ENCODE peak calls at places on chromosomes 5 and 9, in four cellular contexts. T is K562, J is HL-60, I is GM12878. U is an unnamed sample.

GRCh38 chr9:137429546-137429890 is 6.3 kb downstream of the NOXA1 start:
- DNase-seq in T (no peak), J (no peak), I (no peak), U (no peak)

GRCh38 chr5:177447611-177448243 is 1.1 kb downstream of the PRR7 start:
- DNase-seq in T (no peak), J (peak), I (no peak), U (no peak)

GRCh38 chr9:130961511-130962300 is 22.7 kb upstream of the FIBCD1 start:
- DNase-seq in T (no peak), J (no peak), I (no peak), U (no peak)

GRCh38 chr9:137611623-137612609 is 6.4 kb downstream of the ARRDC1 start:
- DNase-seq in T (peak), J (no peak), I (no peak), U (no peak)

GRCh38 chr5:138935466-138935865 is 60.3 kb upstream of the LRRTM2 start:
- DNase-seq in T (no peak), J (no peak), I (no peak), U (no peak)

GRCh38 chr5:125657936-125658335 is 765.3 kb upstream of the GRAMD2B start:
- DNase-seq in T (no peak), J (no peak), I (no peak), U (no peak)

GRCh38 chr9:109560470-109561132 is 62.5 kb upstream of the PTPN3 start:
- DNase-seq in T (peak), J (no peak), I (no peak), U (no peak)

GRCh38 chr5:139837711-139838380 is 42.2 kb downstream of the PSD2 start:
- DNase-seq in T (no peak), J (no peak), I (no peak), U (no peak)

GRCh38 chr9:81686614-81687520 is 2.5 kb downstream of the TLE1 start:
- DNase-seq in T (no peak), J (no peak), I (no peak), U (peak)

GRCh38 chr5:120544043-120544442 is 79.9 kb downstream of the PRR16 start:
- DNase-seq in T (no peak), J (no peak), I (no peak), U (no peak)

GRCh38 chr5:143229896-143230675 is 173.4 kb downstream of the NR3C1 start:
- DNase-seq in T (no peak), J (no peak), I (peak), U (peak)

GRCh38 chr9:101514056-101514455 is 19.6 kb upstream of the RNF20 start:
- DNase-seq in T (no peak), J (no peak), I (no peak), U (no peak)

GRCh38 chr9:94908041-94908563 is 181.6 kb downstream of the AOPEP start:
- DNase-seq in T (no peak), J (no peak), I (no peak), U (no peak)

DNA sequence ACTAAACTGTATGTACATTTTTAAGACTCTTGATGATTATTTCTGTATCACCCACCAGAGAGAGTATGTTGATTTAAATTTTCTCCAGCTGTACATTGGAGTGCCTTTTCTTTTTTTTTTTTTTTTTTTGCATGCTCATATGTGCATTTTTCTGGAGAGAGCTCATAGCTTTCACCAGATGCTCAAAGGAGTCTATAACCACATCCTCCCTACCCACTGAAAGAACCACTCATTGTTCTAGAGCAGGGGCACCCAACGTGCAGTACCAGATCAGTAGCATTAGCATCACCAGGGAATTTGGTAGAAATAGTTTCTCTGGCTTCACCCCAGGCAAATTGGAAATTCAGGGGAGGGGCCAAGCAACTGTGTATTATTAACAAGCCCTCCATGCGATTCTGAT is 53.9 kb upstream of the TMEM171 start:
- DNase-seq in T (no peak), J (no peak), I (no peak), U (no peak)
- TF ChIP-seq SPI1 in T (no peak), J (no peak), I (no peak), U (no peak)

GRCh38 chr5:1757511-1757910 is 42.1 kb downstream of the MRPL36 start:
- DNase-seq in T (no peak), J (no peak), I (no peak), U (no peak)
- TF ChIP-seq SPI1 in T (no peak), J (no peak), I (no peak), U (no peak)

GRCh38 chr9:129949821-129950220 is 93.2 kb downstream of the FNBP1 start:
- DNase-seq in T (no peak), J (no peak), I (no peak), U (no peak)

GRCh38 chr9:129958771-129959170 is 84.2 kb downstream of the FNBP1 start:
- DNase-seq in T (no peak), J (no peak), I (no peak), U (no peak)

GRCh38 chr9:129952337-129952736 is 90.7 kb downstream of the FNBP1 start:
- DNase-seq in T (no peak), J (no peak), I (no peak), U (no peak)

GRCh38 chr9:129953736-129954135 is 89.3 kb downstream of the FNBP1 start:
- DNase-seq in T (no peak), J (no peak), I (no peak), U (no peak)

GRCh38 chr9:129954868-129955550 is 88.0 kb downstream of the FNBP1 start:
- DNase-seq in T (peak), J (peak), I (no peak), U (no peak)
- TF ChIP-seq SPI1 in T (peak), J (peak), I (no peak), U (no peak)

GRCh38 chr9:3894764-3895163 is 369.0 kb upstream of the RFX3 start:
- DNase-seq in T (no peak), J (no peak), I (no peak), U (no peak)
- TF ChIP-seq SPI1 in T (no peak), J (no peak), I (no peak), U (no peak)

GRCh38 chr9:23648651-23649050 is 177.4 kb downstream of the ELAVL2 start:
- DNase-seq in T (no peak), J (no peak), I (no peak), U (no peak)

GRCh38 chr9:23651051-23651450 is 175.0 kb downstream of the ELAVL2 start:
- DNase-seq in T (no peak), J (no peak), I (no peak), U (no peak)
- TF ChIP-seq SPI1 in T (no peak), J (no peak), I (no peak), U (no peak)

GRCh38 chr5:93401844-93402243 is 179.2 kb downstream of the NR2F1-AS1 start:
- DNase-seq in T (no peak), J (no peak), I (no peak), U (no peak)
- TF ChIP-seq SPI1 in T (no peak), J (no peak), I (no peak), U (no peak)

DNA sequence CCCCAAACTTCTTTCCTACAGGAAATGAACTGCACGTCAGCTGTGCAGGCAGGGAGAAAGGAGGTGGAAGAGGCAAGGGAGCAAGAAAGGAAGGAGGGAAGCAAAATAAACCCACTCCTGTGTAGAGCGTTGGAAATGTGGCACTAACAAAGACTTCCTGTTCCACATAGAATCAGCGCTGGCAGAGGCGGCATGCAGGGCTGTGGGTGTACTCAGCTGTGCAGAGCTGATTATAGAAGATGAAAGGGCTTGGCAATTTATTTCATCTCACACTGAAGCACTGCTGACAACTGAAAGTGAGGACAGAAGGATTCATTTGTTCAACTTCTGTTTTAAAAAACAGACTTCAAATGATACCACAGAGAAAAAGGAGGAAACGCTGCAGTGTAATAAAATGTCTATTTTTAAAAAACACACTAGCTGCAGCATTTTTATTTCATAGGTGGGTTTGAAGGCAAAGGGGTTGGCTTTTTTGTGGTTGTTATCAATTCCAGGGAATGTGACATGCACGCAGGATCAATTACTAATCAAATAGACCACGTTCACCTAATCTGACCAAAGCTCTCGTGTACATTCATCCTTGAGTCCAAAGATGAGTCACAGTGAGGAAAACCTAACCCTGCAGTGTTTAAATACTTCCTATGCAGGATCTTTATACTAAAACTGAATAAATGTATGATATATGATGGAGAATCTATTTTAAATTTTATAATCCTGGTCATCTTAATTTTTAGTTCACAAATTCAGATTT is 583.5 kb downstream of the ZNF608 start:
- DNase-seq in T (no peak), J (no peak), I (no peak), U (no peak)
- TF ChIP-seq SPI1 in T (no peak), J (no peak), I (no peak), U (no peak)

GRCh38 chr5:16841416-16841815 is 94.7 kb downstream of the MYO10 start:
- DNase-seq in T (no peak), J (no peak), I (no peak), U (no peak)
- TF ChIP-seq SPI1 in T (no peak), J (no peak), I (no peak), U (no peak)

GRCh38 chr5:154652746-154653417 is 102.3 kb upstream of the LARP1 start:
- DNase-seq in T (peak), J (no peak), I (no peak), U (no peak)
- TF ChIP-seq SPI1 in T (no peak), J (no peak), I (no peak), U (no peak)

GRCh38 chr5:72821776-72822175 is 5.3 kb downstream of the TNPO1 start:
- DNase-seq in T (no peak), J (no peak), I (no peak), U (no peak)

GRCh38 chr5:72816297-72817075 is at the start of gene TNPO1:
- DNase-seq in T (peak), J (peak), I (peak), U (peak)

GRCh38 chr5:72817076-72817476 is 615 bp downstream of the TNPO1 start:
- DNase-seq in T (peak), J (no peak), I (no peak), U (peak)

GRCh38 chr5:72817639-72818266 is 1.3 kb downstream of the TNPO1 start:
- DNase-seq in T (no peak), J (no peak), I (no peak), U (no peak)

GRCh38 chr5:72818866-72819534 is 2.5 kb downstream of the TNPO1 start:
- DNase-seq in T (peak), J (no peak), I (no peak), U (peak)
- TF ChIP-seq SPI1 in T (peak), J (no peak), I (no peak), U (peak)

U was measured in GM12891.